ENCODE peak calls at places on chromosomes 1 and 21, in seven cellular contexts. X, M, J, Z, P, G and F are unnamed samples.

GRCh38 chr1:197733324-197733723 is 42.0 kb downstream of the DENND1B start:
- DNase-seq in X (no peak), M (no peak), J (no peak), Z (no peak), P (no peak), G (no peak), F (no peak)

GRCh38 chr1:212633144-212633543 is 24.6 kb downstream of the ATF3 start:
- DNase-seq in X (no peak), M (no peak), J (no peak), Z (no peak), P (no peak), G (no peak), F (no peak)

GRCh38 chr1:68111804-68112436 is 61.5 kb upstream of the DIRAS3 start:
- DNase-seq in X (peak), M (peak), J (peak), Z (peak), P (no peak), G (no peak), F (no peak)

GRCh38 chr1:110150330-110151174 is at the start of gene SLC6A17:
- DNase-seq in X (no peak), M (peak), J (peak), Z (peak), P (no peak), G (no peak), F (no peak)

GRCh38 chr1:23198373-23198772 is 18.9 kb downstream of the HTR1D start:
- DNase-seq in X (no peak), M (peak), J (peak), Z (peak), P (no peak), G (no peak), F (no peak)

GRCh38 chr1:9882296-9882944 is 27.6 kb downstream of the CTNNBIP1 start:
- DNase-seq in X (no peak), M (no peak), J (no peak), Z (no peak), P (peak), G (no peak), F (no peak)

GRCh38 chr1:198220428-198220827 is 63.6 kb downstream of the NEK7 start:
- DNase-seq in X (no peak), M (no peak), J (peak), Z (peak), P (no peak), G (no peak), F (no peak)

GRCh38 chr1:20058531-20058930 is 11.5 kb upstream of the PLA2G5 start:
- DNase-seq in X (peak), M (peak), J (peak), Z (peak), P (peak), G (no peak), F (no peak)

GRCh38 chr1:109620396-109620817 is 770 bp downstream of the AMPD2 start:
- DNase-seq in X (peak), M (peak), J (peak), Z (no peak), P (peak), G (no peak), F (no peak)

GRCh38 chr1:9688599-9688998 is 37.1 kb downstream of the PIK3CD start:
- DNase-seq in X (no peak), M (no peak), J (no peak), Z (no peak), P (no peak), G (no peak), F (no peak)

GRCh38 chr1:113534875-113535274 is 144.6 kb downstream of the MAGI3 start:
- DNase-seq in X (no peak), M (peak), J (no peak), Z (no peak), P (no peak), G (no peak), F (no peak)

GRCh38 chr1:29557701-29558445 is 321.6 kb downstream of the PTPRU start:
- DNase-seq in X (no peak), M (no peak), J (no peak), Z (no peak), P (no peak), G (no peak), F (no peak)

GRCh38 chr1:206709772-206710456 is 25.2 kb downstream of the MAPKAPK2 start:
- DNase-seq in X (no peak), M (no peak), J (no peak), Z (no peak), P (no peak), G (no peak), F (no peak)

GRCh38 chr21:33383056-33383888 is 19.9 kb upstream of the IFNGR2 start:
- DNase-seq in X (peak), M (peak), J (peak), Z (peak), P (peak), G (peak), F (peak)